ENCODE peak calls at places on chromosomes 7 and 10, in ten cellular contexts. One of them, this sample, is unnamed. For H3K4me1, the result is how much of the 10 kb centered on the place peaks cover.

GRCh38 chr10:88386878-88387773 is 196.0 kb downstream of the RNLS start:
- DNase-seq in aorta: no peak
- DNase-seq in heart left ventricle: peak
- DNase-seq in A549: peak
- DNase-seq in heart right ventricle: peak
- DNase-seq in right cardiac atrium: peak
- DNase-seq in CD8-positive, alpha-beta memory T cell: no peak
- DNase-seq in adipocyte: peak
- DNase-seq in GM23338: peak
- DNase-seq in OCI-LY7: peak
- DNase-seq in this sample: no peak

GRCh38 chr10:93751832-93752231 is 5.9 kb upstream of the LGI1 start:
- DNase-seq in aorta: no peak
- DNase-seq in heart left ventricle: no peak
- DNase-seq in A549: peak
- DNase-seq in heart right ventricle: no peak
- DNase-seq in right cardiac atrium: no peak
- DNase-seq in CD8-positive, alpha-beta memory T cell: no peak
- DNase-seq in adipocyte: peak
- DNase-seq in GM23338: peak
- DNase-seq in OCI-LY7: peak
- DNase-seq in this sample: no peak

GRCh38 chr7:28793383-28793782 is 164.7 kb downstream of the TRIL start:
- DNase-seq in aorta: no peak
- DNase-seq in heart left ventricle: no peak
- DNase-seq in A549: no peak
- DNase-seq in heart right ventricle: no peak
- DNase-seq in right cardiac atrium: no peak
- DNase-seq in CD8-positive, alpha-beta memory T cell: no peak
- DNase-seq in adipocyte: no peak
- DNase-seq in GM23338: no peak
- DNase-seq in OCI-LY7: no peak
- DNase-seq in this sample: peak

GRCh38 chr7:139453673-139454321 is 29.7 kb downstream of the KLRG2 start:
- DNase-seq in aorta: peak
- DNase-seq in heart left ventricle: no peak
- DNase-seq in A549: no peak
- DNase-seq in heart right ventricle: no peak
- DNase-seq in right cardiac atrium: no peak
- DNase-seq in CD8-positive, alpha-beta memory T cell: no peak
- DNase-seq in adipocyte: no peak
- DNase-seq in GM23338: no peak
- DNase-seq in OCI-LY7: no peak
- DNase-seq in this sample: no peak

GRCh38 chr7:39950473-39951155 is 558 bp downstream of the CDK13 start:
- DNase-seq in aorta: peak
- DNase-seq in heart left ventricle: peak
- DNase-seq in A549: no peak
- DNase-seq in heart right ventricle: peak
- DNase-seq in right cardiac atrium: peak
- DNase-seq in CD8-positive, alpha-beta memory T cell: peak
- DNase-seq in adipocyte: peak
- DNase-seq in GM23338: peak
- DNase-seq in OCI-LY7: peak
- DNase-seq in this sample: peak

GRCh38 chr10:43402880-43403452 is 6.0 kb downstream of the HNRNPF start:
- DNase-seq in aorta: no peak
- DNase-seq in heart left ventricle: no peak
- DNase-seq in A549: no peak
- DNase-seq in heart right ventricle: no peak
- DNase-seq in right cardiac atrium: no peak
- DNase-seq in CD8-positive, alpha-beta memory T cell: no peak
- DNase-seq in adipocyte: no peak
- DNase-seq in GM23338: no peak
- DNase-seq in OCI-LY7: no peak
- DNase-seq in this sample: no peak

GRCh38 chr7:157796846-157797245 is 460.0 kb downstream of the DNAJB6 start:
- DNase-seq in aorta: no peak
- DNase-seq in heart left ventricle: no peak
- DNase-seq in A549: no peak
- DNase-seq in heart right ventricle: no peak
- DNase-seq in right cardiac atrium: no peak
- DNase-seq in CD8-positive, alpha-beta memory T cell: no peak
- DNase-seq in adipocyte: no peak
- DNase-seq in GM23338: no peak
- DNase-seq in OCI-LY7: no peak
- DNase-seq in this sample: no peak

GRCh38 chr7:42235734-42236133 is 1.3 kb downstream of the GLI3 start:
- DNase-seq in aorta: no peak
- DNase-seq in heart left ventricle: peak
- DNase-seq in A549: no peak
- DNase-seq in heart right ventricle: no peak
- DNase-seq in right cardiac atrium: peak
- DNase-seq in CD8-positive, alpha-beta memory T cell: no peak
- DNase-seq in adipocyte: peak
- DNase-seq in GM23338: no peak
- DNase-seq in OCI-LY7: no peak
- DNase-seq in this sample: no peak

GRCh38 chr7:154484406-154484805 is 432.2 kb downstream of the DPP6 start:
- DNase-seq in aorta: no peak
- DNase-seq in heart left ventricle: no peak
- DNase-seq in A549: no peak
- DNase-seq in heart right ventricle: no peak
- DNase-seq in right cardiac atrium: no peak
- DNase-seq in CD8-positive, alpha-beta memory T cell: no peak
- DNase-seq in adipocyte: no peak
- DNase-seq in GM23338: no peak
- DNase-seq in OCI-LY7: no peak
- DNase-seq in this sample: no peak

GRCh38 chr10:71077796-71078453 is 134.4 kb upstream of the UNC5B start:
- DNase-seq in aorta: no peak
- DNase-seq in heart left ventricle: peak
- DNase-seq in A549: no peak
- DNase-seq in heart right ventricle: no peak
- DNase-seq in right cardiac atrium: no peak
- DNase-seq in CD8-positive, alpha-beta memory T cell: no peak
- DNase-seq in adipocyte: no peak
- DNase-seq in GM23338: no peak
- DNase-seq in OCI-LY7: no peak
- DNase-seq in this sample: no peak

GRCh38 chr10:71756441-71757191 is 16.7 kb downstream of the VSIR start:
- DNase-seq in aorta: no peak
- DNase-seq in heart left ventricle: no peak
- DNase-seq in A549: no peak
- DNase-seq in heart right ventricle: no peak
- DNase-seq in right cardiac atrium: no peak
- DNase-seq in CD8-positive, alpha-beta memory T cell: no peak
- DNase-seq in adipocyte: peak
- DNase-seq in GM23338: no peak
- DNase-seq in OCI-LY7: no peak
- DNase-seq in this sample: no peak

DNA sequence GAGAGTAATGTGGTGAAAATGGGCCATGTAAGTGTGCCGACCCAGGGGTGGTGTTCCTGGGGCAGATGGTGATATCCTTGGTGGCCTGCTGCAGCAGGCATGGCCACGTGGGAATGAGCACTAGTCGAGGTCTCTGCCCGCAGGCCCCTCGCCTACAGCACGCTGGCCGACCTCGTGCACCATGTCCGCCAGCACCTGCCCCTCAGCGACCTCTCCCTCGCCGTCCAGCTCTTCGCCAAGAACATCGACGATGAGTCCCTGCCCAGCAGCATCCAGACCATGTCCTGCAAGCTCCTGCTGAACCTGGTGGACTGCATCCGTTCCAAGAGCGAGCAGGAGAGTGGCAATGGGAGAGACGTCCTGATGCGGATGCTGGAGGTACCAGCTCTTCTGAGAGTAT is 30.3 kb downstream of the TRRAP start:
- DNase-seq in aorta: no peak
- DNase-seq in heart left ventricle: no peak
- DNase-seq in A549: no peak
- DNase-seq in heart right ventricle: no peak
- DNase-seq in right cardiac atrium: no peak
- DNase-seq in CD8-positive, alpha-beta memory T cell: no peak
- DNase-seq in adipocyte: no peak
- DNase-seq in GM23338: no peak
- DNase-seq in OCI-LY7: no peak
- DNase-seq in this sample: no peak
- H3K4me1 ChIP-seq in aorta: under half
- H3K4me1 ChIP-seq in heart left ventricle: under half
- H3K4me1 ChIP-seq in A549: under half
- H3K4me1 ChIP-seq in heart right ventricle: under half
- H3K4me1 ChIP-seq in right cardiac atrium: under half
- H3K4me1 ChIP-seq in CD8-positive, alpha-beta memory T cell: under half
- H3K4me1 ChIP-seq in adipocyte: under half
- H3K4me1 ChIP-seq in GM23338: under half
- H3K4me1 ChIP-seq in OCI-LY7: under half
- H3K4me1 ChIP-seq in this sample: under half

GRCh38 chr10:47454294-47455058 is 29.4 kb downstream of the ANXA8 start:
- DNase-seq in aorta: no peak
- DNase-seq in heart left ventricle: no peak
- DNase-seq in A549: no peak
- DNase-seq in heart right ventricle: no peak
- DNase-seq in right cardiac atrium: no peak
- DNase-seq in CD8-positive, alpha-beta memory T cell: no peak
- DNase-seq in adipocyte: no peak
- DNase-seq in GM23338: no peak
- DNase-seq in OCI-LY7: no peak
- DNase-seq in this sample: no peak

GRCh38 chr10:47452495-47453434 is 31.1 kb downstream of the ANXA8 start:
- DNase-seq in aorta: peak
- DNase-seq in heart left ventricle: no peak
- DNase-seq in A549: no peak
- DNase-seq in heart right ventricle: no peak
- DNase-seq in right cardiac atrium: no peak
- DNase-seq in CD8-positive, alpha-beta memory T cell: no peak
- DNase-seq in adipocyte: no peak
- DNase-seq in GM23338: peak
- DNase-seq in OCI-LY7: no peak
- DNase-seq in this sample: no peak

GRCh38 chr10:47451998-47452494 is 31.9 kb downstream of the ANXA8 start:
- DNase-seq in aorta: no peak
- DNase-seq in heart left ventricle: no peak
- DNase-seq in A549: no peak
- DNase-seq in heart right ventricle: no peak
- DNase-seq in right cardiac atrium: no peak
- DNase-seq in CD8-positive, alpha-beta memory T cell: no peak
- DNase-seq in adipocyte: no peak
- DNase-seq in GM23338: no peak
- DNase-seq in OCI-LY7: no peak
- DNase-seq in this sample: no peak

GRCh38 chr10:47451275-47451997 is 32.5 kb downstream of the ANXA8 start:
- DNase-seq in aorta: peak
- DNase-seq in heart left ventricle: no peak
- DNase-seq in A549: no peak
- DNase-seq in heart right ventricle: no peak
- DNase-seq in right cardiac atrium: no peak
- DNase-seq in CD8-positive, alpha-beta memory T cell: no peak
- DNase-seq in adipocyte: no peak
- DNase-seq in GM23338: no peak
- DNase-seq in OCI-LY7: no peak
- DNase-seq in this sample: no peak

DNA sequence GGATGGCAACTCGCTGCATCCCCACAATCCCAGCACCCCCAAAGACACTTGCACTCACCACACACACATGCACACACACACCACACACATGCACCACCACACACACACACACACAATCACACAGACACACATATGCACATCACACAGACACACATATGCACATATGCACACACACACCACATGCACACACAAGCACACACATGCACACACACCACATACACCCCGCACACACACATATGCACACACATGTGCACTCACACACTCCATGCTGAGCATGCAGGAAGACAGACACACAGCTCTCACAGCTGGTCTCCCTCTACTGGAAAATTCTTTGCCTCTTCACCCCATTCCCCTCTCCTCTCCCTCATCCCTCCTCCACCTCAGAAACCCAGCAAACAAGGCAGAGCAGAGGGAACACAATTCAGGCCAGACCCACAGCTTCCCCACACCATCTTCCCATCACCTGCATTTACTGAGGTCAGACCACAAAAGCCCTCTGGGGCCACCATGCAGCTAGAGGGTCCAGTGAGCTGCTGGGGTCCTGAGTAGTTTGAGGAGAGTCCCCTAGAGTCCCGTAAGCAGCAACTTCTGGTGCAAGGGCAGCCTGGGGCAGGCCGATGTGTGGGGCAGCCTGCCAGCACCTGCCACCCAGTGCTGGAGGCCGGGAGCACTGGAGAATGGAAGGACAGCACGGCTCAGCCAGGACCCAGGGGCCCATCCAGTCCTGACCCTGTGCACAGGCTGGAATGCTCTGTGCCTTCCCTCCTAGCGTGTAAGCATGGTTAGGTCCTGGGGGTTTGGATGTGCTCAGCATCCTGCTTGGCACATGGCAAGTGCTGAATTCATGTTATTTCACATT is 30.3 kb downstream of the ANXA8 start:
- DNase-seq in aorta: no peak
- DNase-seq in heart left ventricle: no peak
- DNase-seq in A549: no peak
- DNase-seq in heart right ventricle: no peak
- DNase-seq in right cardiac atrium: no peak
- DNase-seq in CD8-positive, alpha-beta memory T cell: no peak
- DNase-seq in adipocyte: no peak
- DNase-seq in GM23338: no peak
- DNase-seq in OCI-LY7: no peak
- DNase-seq in this sample: no peak
- H3K4me1 ChIP-seq in aorta: under half
- H3K4me1 ChIP-seq in heart left ventricle: under half
- H3K4me1 ChIP-seq in A549: under half
- H3K4me1 ChIP-seq in heart right ventricle: under half
- H3K4me1 ChIP-seq in right cardiac atrium: under half
- H3K4me1 ChIP-seq in CD8-positive, alpha-beta memory T cell: under half
- H3K4me1 ChIP-seq in adipocyte: under half
- H3K4me1 ChIP-seq in GM23338: under half
- H3K4me1 ChIP-seq in OCI-LY7: under half
- H3K4me1 ChIP-seq in this sample: under half

GRCh38 chr10:57948796-57949195 is 318.9 kb downstream of the IPMK start:
- DNase-seq in aorta: no peak
- DNase-seq in heart left ventricle: no peak
- DNase-seq in A549: no peak
- DNase-seq in heart right ventricle: no peak
- DNase-seq in right cardiac atrium: no peak
- DNase-seq in CD8-positive, alpha-beta memory T cell: no peak
- DNase-seq in adipocyte: no peak
- DNase-seq in GM23338: no peak
- DNase-seq in OCI-LY7: no peak
- DNase-seq in this sample: no peak
- H3K4me1 ChIP-seq in aorta: under half
- H3K4me1 ChIP-seq in heart left ventricle: under half
- H3K4me1 ChIP-seq in A549: under half
- H3K4me1 ChIP-seq in heart right ventricle: under half
- H3K4me1 ChIP-seq in right cardiac atrium: under half
- H3K4me1 ChIP-seq in CD8-positive, alpha-beta memory T cell: under half
- H3K4me1 ChIP-seq in adipocyte: under half
- H3K4me1 ChIP-seq in GM23338: under half
- H3K4me1 ChIP-seq in OCI-LY7: under half
- H3K4me1 ChIP-seq in this sample: under half

DNA sequence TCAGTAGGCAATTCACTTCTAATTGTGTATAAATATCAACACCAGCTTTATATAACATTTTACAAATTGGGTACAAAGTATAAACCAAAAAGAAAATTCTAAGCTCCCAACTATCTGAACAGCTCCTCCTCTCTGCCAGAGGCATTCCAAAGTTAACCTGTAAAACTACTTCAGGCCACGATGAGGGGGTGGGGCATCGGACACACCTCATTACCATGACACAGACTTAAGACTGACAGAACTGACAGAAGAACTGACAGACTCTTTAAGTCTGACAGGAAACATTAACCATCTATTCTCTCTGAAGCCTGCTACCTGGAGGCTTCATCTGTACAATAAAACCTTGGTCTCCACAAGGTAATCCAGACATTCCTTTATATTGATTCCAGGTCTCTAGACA is 12.3 kb downstream of the ESYT2 start:
- DNase-seq in aorta: no peak
- DNase-seq in heart left ventricle: no peak
- DNase-seq in A549: no peak
- DNase-seq in heart right ventricle: no peak
- DNase-seq in right cardiac atrium: no peak
- DNase-seq in CD8-positive, alpha-beta memory T cell: no peak
- DNase-seq in adipocyte: no peak
- DNase-seq in GM23338: no peak
- DNase-seq in OCI-LY7: no peak
- DNase-seq in this sample: no peak
- H3K4me1 ChIP-seq in aorta: under half
- H3K4me1 ChIP-seq in heart left ventricle: half or more
- H3K4me1 ChIP-seq in A549: half or more
- H3K4me1 ChIP-seq in heart right ventricle: half or more
- H3K4me1 ChIP-seq in right cardiac atrium: under half
- H3K4me1 ChIP-seq in CD8-positive, alpha-beta memory T cell: half or more
- H3K4me1 ChIP-seq in adipocyte: half or more
- H3K4me1 ChIP-seq in GM23338: under half
- H3K4me1 ChIP-seq in OCI-LY7: under half
- H3K4me1 ChIP-seq in this sample: half or more

This sample was measured in left ventricle myocardium inferior.